ENCODE peak calls at places on chromosomes 12 and 14, in six cellular contexts. Q, V, D, S, L and N are unnamed samples.

GRCh38 chr12:92863255-92863654 is 65.8 kb downstream of the EEA1 start:
- DNase-seq in V (no peak), S (no peak), Q (no peak), D (no peak), L (no peak), N (no peak)

GRCh38 chr14:68756734-68757133 is 36.1 kb downstream of the ZFP36L1 start:
- DNase-seq in L (no peak), V (no peak), S (no peak), D (no peak), Q (no peak), N (no peak)

GRCh38 chr14:61559641-61560201 is 135.6 kb upstream of the HIF1A start:
- DNase-seq in D (no peak), Q (no peak), V (no peak), L (no peak), S (no peak), N (peak)

GRCh38 chr14:26820101-26820500 is 222.3 kb upstream of the NOVA1 start:
- DNase-seq in Q (no peak), L (peak), V (no peak), D (no peak), S (no peak), N (peak)

GRCh38 chr12:20463920-20464524 is 95.7 kb downstream of the PDE3A start:
- DNase-seq in Q (no peak), D (no peak), L (peak), S (no peak), V (no peak), N (no peak)

GRCh38 chr14:104749958-104750529 is 2.9 kb upstream of the SIVA1 start:
- DNase-seq in S (no peak), L (no peak), V (no peak), Q (no peak), D (no peak), N (no peak)

GRCh38 chr12:131061041-131061806 is 107.5 kb downstream of the ADGRD1 start:
- DNase-seq in Q (no peak), S (no peak), D (no peak), L (no peak), V (no peak), N (no peak)

GRCh38 chr12:27193854-27194544 is 50.1 kb upstream of the STK38L start:
- DNase-seq in V (no peak), L (no peak), D (no peak), Q (no peak), S (no peak), N (no peak)

GRCh38 chr12:66624806-66625205 is 54.1 kb downstream of the GRIP1 start:
- DNase-seq in D (no peak), L (no peak), V (no peak), Q (no peak), S (no peak), N (peak)

GRCh38 chr14:89641495-89642162 is 224.6 kb upstream of the FOXN3 start:
- DNase-seq in V (no peak), D (no peak), Q (no peak), S (no peak), L (no peak), N (no peak)

GRCh38 chr14:89214221-89214965 is 202.6 kb downstream of the FOXN3 start:
- DNase-seq in V (no peak), S (no peak), D (no peak), L (no peak), Q (no peak), N (no peak)

GRCh38 chr12:59040651-59041050 is 120.3 kb upstream of the LRIG3 start:
- DNase-seq in Q (no peak), L (no peak), D (no peak), V (no peak), S (no peak), N (no peak)

GRCh38 chr14:69979882-69980281 is 100.7 kb downstream of the SMOC1 start:
- DNase-seq in Q (no peak), S (no peak), D (no peak), V (no peak), L (no peak), N (no peak)

GRCh38 chr12:25242981-25243764 is 7.6 kb downstream of the KRAS start:
- DNase-seq in L (no peak), Q (no peak), S (no peak), D (no peak), V (no peak), N (no peak)

GRCh38 chr12:90090929-90091651 is 382.5 kb upstream of the ATP2B1 start:
- DNase-seq in L (peak), Q (no peak), S (no peak), D (no peak), V (no peak), N (peak)

GRCh38 chr14:93734086-93734822 is 54.0 kb downstream of the PRIMA1 start:
- DNase-seq in Q (no peak), D (no peak), S (no peak), V (peak), L (no peak), N (no peak)

GRCh38 chr12:121975029-121975428 is 46.7 kb upstream of the BCL7A start:
- DNase-seq in Q (no peak), S (no peak), L (peak), V (no peak), D (no peak), N (no peak)

GRCh38 chr12:79069009-79069408 is 204.4 kb downstream of the SYT1 start:
- DNase-seq in S (no peak), V (no peak), L (no peak), D (no peak), Q (no peak), N (no peak)

GRCh38 chr14:53327716-53328115 is 174.6 kb upstream of the DDHD1 start:
- DNase-seq in S (no peak), Q (no peak), D (no peak), V (no peak), L (no peak), N (no peak)

GRCh38 chr14:61145258-61145902 is 135.8 kb downstream of the TMEM30B start:
- DNase-seq in V (no peak), D (no peak), L (no peak), Q (no peak), S (no peak), N (peak)